ENCODE peak calls at places on chromosomes 4 and X, in six cellular contexts. A is GM12891, R is HL-60, X is Peyer's patch, L is sciatic nerve, Z is progenitor cell of endocrine pancreas. S is an unnamed sample.
A peak's percentile ranks its signal among the peaks of the same experiment; 100 is the strongest.

GRCh38 chr4:6332042-6332668 is 62.5 kb downstream of the WFS1 start:
- DNase-seq in L (no peak), R (no peak), X (no peak), Z (peak; percentile 48), A (no peak), S (no peak)

GRCh38 chrX:42797646-42798045 is 19.7 kb upstream of the PPP1R2C start:
- DNase-seq in A (no peak), Z (no peak), L (no peak), R (no peak), X (no peak), S (no peak)

GRCh38 chrX:134684956-134685355 is 26.7 kb upstream of the PLAC1 start:
- DNase-seq in L (no peak), R (no peak), Z (no peak), A (no peak), X (no peak), S (no peak)

GRCh38 chr4:98166025-98166730 is 22.9 kb upstream of the STPG2 start:
- DNase-seq in R (no peak), X (no peak), Z (no peak), L (no peak), A (no peak), S (no peak)

GRCh38 chr4:113637823-113638691 is 123.5 kb downstream of the CAMK2D start:
- DNase-seq in X (no peak), L (no peak), Z (no peak), A (no peak), R (no peak), S (no peak)

GRCh38 chr4:124804041-124804440 is 91.5 kb upstream of the ANKRD50 start:
- DNase-seq in Z (no peak), A (no peak), R (no peak), X (no peak), L (no peak), S (no peak)

GRCh38 chr4:110475881-110476818 is at the start of gene ENPEP:
- DNase-seq in X (peak; percentile 79), L (peak; percentile 67), Z (no peak), R (no peak), A (no peak), S (no peak)

GRCh38 chr4:148166132-148166531 is 276.1 kb downstream of the NR3C2 start:
- DNase-seq in Z (no peak), A (no peak), L (no peak), R (no peak), X (no peak), S (no peak)

GRCh38 chr4:189278559-189279165 is 662.0 kb upstream of the FRG1 start:
- DNase-seq in R (no peak), X (no peak), A (no peak), Z (no peak), L (no peak), S (no peak)

GRCh38 chr4:74682567-74683359 is 111.6 kb downstream of the BTC start:
- DNase-seq in L (no peak), A (no peak), Z (peak; percentile 10), R (no peak), X (no peak), S (no peak)

GRCh38 chr4:2257361-2258001 is 4.4 kb downstream of the MXD4 start:
- DNase-seq in L (peak; percentile 53), R (no peak), X (no peak), A (no peak), Z (no peak), S (no peak)

GRCh38 chrX:10025742-10026493 is 58.8 kb downstream of the CLDN34 start:
- DNase-seq in X (no peak), R (no peak), Z (no peak), L (no peak), A (no peak), S (no peak)

GRCh38 chrX:151754042-151754419 is 19.5 kb downstream of the CNGA2 start:
- DNase-seq in R (no peak), A (no peak), L (no peak), X (no peak), Z (no peak), S (no peak)

GRCh38 chr4:67744561-67745283 is 9.5 kb downstream of the GNRHR start:
- DNase-seq in R (no peak), L (no peak), X (no peak), Z (no peak), A (no peak), S (no peak)